ENCODE peak calls at places on chromosomes 16 and 17, in seven cellular contexts. One of them, this sample, is unnamed.

GRCh38 chr17:55308613-55309332 is 44.0 kb downstream of the HLF start:
- DNase-seq in NCI-H524: no peak
- DNase-seq in GM03348: no peak
- DNase-seq in effector memory CD8-positive, alpha-beta T cell: no peak
- DNase-seq in NCI-H2171 treated with DMSO at 0.1 percent for 48 hours: no peak
- DNase-seq in fibroblast of villous mesenchyme: no peak
- DNase-seq in non-pigmented ciliary epithelial cell: no peak
- DNase-seq in this sample: no peak

GRCh38 chr16:3266873-3267537 is 10.6 kb upstream of the MEFV start:
- DNase-seq in effector memory CD8-positive, alpha-beta T cell: no peak
- DNase-seq in GM03348: peak
- DNase-seq in NCI-H524: peak
- DNase-seq in NCI-H2171 treated with DMSO at 0.1 percent for 48 hours: peak
- DNase-seq in non-pigmented ciliary epithelial cell: no peak
- DNase-seq in fibroblast of villous mesenchyme: peak
- DNase-seq in this sample: no peak

GRCh38 chr17:76076765-76077581 is 2.0 kb upstream of the ZACN start:
- DNase-seq in fibroblast of villous mesenchyme: peak
- DNase-seq in NCI-H2171 treated with DMSO at 0.1 percent for 48 hours: no peak
- DNase-seq in GM03348: no peak
- DNase-seq in effector memory CD8-positive, alpha-beta T cell: no peak
- DNase-seq in non-pigmented ciliary epithelial cell: no peak
- DNase-seq in NCI-H524: peak
- DNase-seq in this sample: no peak

GRCh38 chr17:38469875-38470274 is 41.6 kb downstream of the ARHGAP23 start:
- DNase-seq in fibroblast of villous mesenchyme: peak
- DNase-seq in effector memory CD8-positive, alpha-beta T cell: no peak
- DNase-seq in non-pigmented ciliary epithelial cell: no peak
- DNase-seq in GM03348: peak
- DNase-seq in NCI-H2171 treated with DMSO at 0.1 percent for 48 hours: no peak
- DNase-seq in NCI-H524: no peak
- DNase-seq in this sample: no peak

GRCh38 chr16:12436201-12436657 is 367.5 kb downstream of the CPPED1 start:
- DNase-seq in fibroblast of villous mesenchyme: no peak
- DNase-seq in effector memory CD8-positive, alpha-beta T cell: no peak
- DNase-seq in NCI-H2171 treated with DMSO at 0.1 percent for 48 hours: peak
- DNase-seq in GM03348: no peak
- DNase-seq in NCI-H524: peak
- DNase-seq in non-pigmented ciliary epithelial cell: no peak
- DNase-seq in this sample: no peak

GRCh38 chr17:9234404-9234945 is 213.2 kb downstream of the NTN1 start:
- DNase-seq in GM03348: no peak
- DNase-seq in NCI-H2171 treated with DMSO at 0.1 percent for 48 hours: no peak
- DNase-seq in fibroblast of villous mesenchyme: no peak
- DNase-seq in non-pigmented ciliary epithelial cell: no peak
- DNase-seq in NCI-H524: no peak
- DNase-seq in effector memory CD8-positive, alpha-beta T cell: no peak
- DNase-seq in this sample: no peak

GRCh38 chr16:60651351-60651750 is 1384.9 kb downstream of the CDH8 start:
- DNase-seq in NCI-H524: no peak
- DNase-seq in non-pigmented ciliary epithelial cell: no peak
- DNase-seq in NCI-H2171 treated with DMSO at 0.1 percent for 48 hours: no peak
- DNase-seq in effector memory CD8-positive, alpha-beta T cell: no peak
- DNase-seq in fibroblast of villous mesenchyme: no peak
- DNase-seq in GM03348: peak
- DNase-seq in this sample: peak

GRCh38 chr17:43634681-43635125 is 27.0 kb downstream of the MEOX1 start:
- DNase-seq in fibroblast of villous mesenchyme: no peak
- DNase-seq in effector memory CD8-positive, alpha-beta T cell: no peak
- DNase-seq in NCI-H524: no peak
- DNase-seq in NCI-H2171 treated with DMSO at 0.1 percent for 48 hours: no peak
- DNase-seq in GM03348: no peak
- DNase-seq in non-pigmented ciliary epithelial cell: no peak
- DNase-seq in this sample: no peak

GRCh38 chr16:49972280-49972679 is 52.7 kb upstream of the CNEP1R1 start:
- DNase-seq in GM03348: no peak
- DNase-seq in NCI-H2171 treated with DMSO at 0.1 percent for 48 hours: no peak
- DNase-seq in non-pigmented ciliary epithelial cell: no peak
- DNase-seq in fibroblast of villous mesenchyme: no peak
- DNase-seq in effector memory CD8-positive, alpha-beta T cell: no peak
- DNase-seq in NCI-H524: no peak
- DNase-seq in this sample: no peak

GRCh38 chr16:14409563-14409962 is 220.5 kb downstream of the PARN start:
- DNase-seq in GM03348: peak
- DNase-seq in fibroblast of villous mesenchyme: peak
- DNase-seq in non-pigmented ciliary epithelial cell: peak
- DNase-seq in NCI-H524: no peak
- DNase-seq in effector memory CD8-positive, alpha-beta T cell: no peak
- DNase-seq in NCI-H2171 treated with DMSO at 0.1 percent for 48 hours: no peak
- DNase-seq in this sample: no peak

GRCh38 chr16:12866981-12867551 is 34.3 kb upstream of the SHISA9 start:
- DNase-seq in NCI-H524: no peak
- DNase-seq in GM03348: no peak
- DNase-seq in effector memory CD8-positive, alpha-beta T cell: no peak
- DNase-seq in non-pigmented ciliary epithelial cell: no peak
- DNase-seq in fibroblast of villous mesenchyme: no peak
- DNase-seq in NCI-H2171 treated with DMSO at 0.1 percent for 48 hours: no peak
- DNase-seq in this sample: no peak

GRCh38 chr17:246851-247421 is 65.5 kb upstream of the DOC2B start:
- DNase-seq in non-pigmented ciliary epithelial cell: no peak
- DNase-seq in fibroblast of villous mesenchyme: no peak
- DNase-seq in effector memory CD8-positive, alpha-beta T cell: no peak
- DNase-seq in NCI-H524: no peak
- DNase-seq in GM03348: no peak
- DNase-seq in NCI-H2171 treated with DMSO at 0.1 percent for 48 hours: no peak
- DNase-seq in this sample: no peak

GRCh38 chr16:69727916-69728270 is 1.5 kb upstream of the NQO1 start:
- DNase-seq in NCI-H524: no peak
- DNase-seq in fibroblast of villous mesenchyme: no peak
- DNase-seq in GM03348: no peak
- DNase-seq in NCI-H2171 treated with DMSO at 0.1 percent for 48 hours: no peak
- DNase-seq in non-pigmented ciliary epithelial cell: no peak
- DNase-seq in effector memory CD8-positive, alpha-beta T cell: no peak
- DNase-seq in this sample: no peak

GRCh38 chr17:42984486-42984885 is 4.1 kb downstream of the RUNDC1 start:
- DNase-seq in fibroblast of villous mesenchyme: no peak
- DNase-seq in non-pigmented ciliary epithelial cell: no peak
- DNase-seq in NCI-H2171 treated with DMSO at 0.1 percent for 48 hours: no peak
- DNase-seq in GM03348: no peak
- DNase-seq in effector memory CD8-positive, alpha-beta T cell: no peak
- DNase-seq in NCI-H524: no peak
- DNase-seq in this sample: no peak

GRCh38 chr16:79651363-79651762 is 50.8 kb upstream of the MAF start:
- DNase-seq in GM03348: peak
- DNase-seq in effector memory CD8-positive, alpha-beta T cell: no peak
- DNase-seq in fibroblast of villous mesenchyme: peak
- DNase-seq in non-pigmented ciliary epithelial cell: no peak
- DNase-seq in NCI-H524: no peak
- DNase-seq in NCI-H2171 treated with DMSO at 0.1 percent for 48 hours: no peak
- DNase-seq in this sample: peak

GRCh38 chr16:8963010-8963824 is 489 bp downstream of the USP7 start:
- DNase-seq in effector memory CD8-positive, alpha-beta T cell: no peak
- DNase-seq in NCI-H2171 treated with DMSO at 0.1 percent for 48 hours: no peak
- DNase-seq in NCI-H524: no peak
- DNase-seq in non-pigmented ciliary epithelial cell: no peak
- DNase-seq in fibroblast of villous mesenchyme: no peak
- DNase-seq in GM03348: peak
- DNase-seq in this sample: no peak

GRCh38 chr17:1325766-1326165 is 46.3 kb downstream of the TRARG1 start:
- DNase-seq in NCI-H2171 treated with DMSO at 0.1 percent for 48 hours: no peak
- DNase-seq in effector memory CD8-positive, alpha-beta T cell: no peak
- DNase-seq in fibroblast of villous mesenchyme: no peak
- DNase-seq in non-pigmented ciliary epithelial cell: no peak
- DNase-seq in NCI-H524: no peak
- DNase-seq in GM03348: no peak
- DNase-seq in this sample: no peak

GRCh38 chr16:51500306-51500705 is 349.2 kb upstream of the SALL1 start:
- DNase-seq in fibroblast of villous mesenchyme: peak
- DNase-seq in NCI-H524: no peak
- DNase-seq in NCI-H2171 treated with DMSO at 0.1 percent for 48 hours: no peak
- DNase-seq in effector memory CD8-positive, alpha-beta T cell: no peak
- DNase-seq in GM03348: no peak
- DNase-seq in non-pigmented ciliary epithelial cell: peak
- DNase-seq in this sample: peak